ENCODE peak calls at places on chromosome 13, in eight cellular contexts. Y is activated CD4-positive, alpha-beta T cell treated with anti-CD3 and anti-CD28 coated beads for 48 hours; S is AG09309; X is NCI-H1105; G is cardiac septum; P is ELR; N is A549; R is SW480. T is an unnamed sample.

GRCh38 chr13:29963086-29963485 is 112.7 kb upstream of the UBL3 start:
- DNase-seq in Y (no peak), S (no peak), X (no peak), G (no peak), P (no peak), N (no peak), R (no peak), T (no peak)

GRCh38 chr13:49914947-49915346 is 21.2 kb downstream of the SPRYD7 start:
- DNase-seq in Y (no peak), S (no peak), X (no peak), G (no peak), P (no peak), N (no peak), R (no peak), T (no peak)

GRCh38 chr13:32443111-32443510 is 15.2 kb upstream of the N4BP2L1 start:
- DNase-seq in Y (peak), S (no peak), X (no peak), G (no peak), P (peak), N (peak), R (peak), T (peak)

GRCh38 chr13:113002206-113002821 is 33.3 kb downstream of the MCF2L start:
- DNase-seq in Y (no peak), S (no peak), X (peak), G (no peak), P (no peak), N (no peak), R (peak), T (no peak)

GRCh38 chr13:76769238-76769859 is 116.9 kb downstream of the KCTD12 start:
- DNase-seq in Y (no peak), S (peak), X (no peak), G (no peak), P (no peak), N (no peak), R (peak), T (no peak)

GRCh38 chr13:113139580-113139979 is 17.0 kb downstream of the F10 start:
- DNase-seq in Y (no peak), S (no peak), X (no peak), G (no peak), P (no peak), N (no peak), R (no peak), T (no peak)

GRCh38 chr13:23378009-23378632 is 55.4 kb downstream of the SACS start:
- DNase-seq in Y (peak), S (peak), X (no peak), G (no peak), P (peak), N (peak), R (no peak), T (peak)

GRCh38 chr13:113649212-113649611 is 8.8 kb downstream of the ATP4B start:
- DNase-seq in Y (no peak), S (no peak), X (no peak), G (peak), P (no peak), N (no peak), R (no peak), T (no peak)

GRCh38 chr13:23928985-23929384 is 31.7 kb upstream of the C1QTNF9B start:
- DNase-seq in Y (no peak), S (peak), X (no peak), G (no peak), P (peak), N (peak), R (peak), T (peak)

GRCh38 chr13:74061939-74062595 is 72.1 kb downstream of the KLF12 start:
- DNase-seq in Y (no peak), S (peak), X (no peak), G (no peak), P (peak), N (no peak), R (no peak), T (peak)

GRCh38 chr13:112165712-112166111 is 98.8 kb downstream of the SOX1 start:
- DNase-seq in Y (no peak), S (no peak), X (no peak), G (peak), P (no peak), N (no peak), R (no peak), T (no peak)

T was measured in IMR-90.